ENCODE peak calls at places on chromosomes 3 and 15, in eight cellular contexts. U, E, D, F, Y, M, C and Q are unnamed samples. For H3K4me1, the result is how much of the 10 kb centered on the place peaks cover.

GRCh38 chr3:118262800-118263402 is 771.7 kb downstream of the IGSF11 start:
- DNase-seq in U (no peak), E (no peak), D (no peak), F (no peak), Y (no peak), M (no peak), C (no peak), Q (no peak)

GRCh38 chr3:20668411-20668810 is 482.4 kb upstream of the SGO1 start:
- DNase-seq in U (no peak), E (no peak), D (no peak), F (no peak), Y (peak), M (no peak), C (no peak), Q (no peak)

GRCh38 chr3:24661060-24661459 is 166.4 kb upstream of the THRB start:
- DNase-seq in U (no peak), E (no peak), D (no peak), F (no peak), Y (no peak), M (no peak), C (no peak), Q (no peak)

GRCh38 chr3:64815195-64815627 is 127.4 kb upstream of the ADAMTS9 start:
- DNase-seq in U (no peak), E (no peak), D (peak), F (peak), Y (peak), M (no peak), C (no peak), Q (peak)

GRCh38 chr15:67107014-67107812 is 41.8 kb downstream of the SMAD3 start:
- DNase-seq in U (peak), E (no peak), D (peak), F (peak), Y (no peak), M (peak), C (peak), Q (no peak)

GRCh38 chr3:177514341-177515193 is 317.3 kb upstream of the TBL1XR1 start:
- DNase-seq in U (no peak), E (no peak), D (no peak), F (no peak), Y (no peak), M (no peak), C (no peak), Q (no peak)

GRCh38 chr15:94126999-94127398 is 104.4 kb upstream of the MCTP2 start:
- DNase-seq in U (no peak), E (no peak), D (no peak), F (no peak), Y (no peak), M (no peak), C (no peak), Q (no peak)

GRCh38 chr3:64187065-64187959 is 38.0 kb downstream of the PRICKLE2 start:
- DNase-seq in U (peak), E (no peak), D (peak), F (peak), Y (peak), M (peak), C (no peak), Q (no peak)

GRCh38 chr15:70276401-70276800 is 178.7 kb upstream of the TLE3 start:
- DNase-seq in U (no peak), E (no peak), D (no peak), F (no peak), Y (no peak), M (no peak), C (no peak), Q (no peak)

GRCh38 chr15:74955796-74956647 is 550 bp downstream of the RPP25 start:
- DNase-seq in U (no peak), E (peak), D (peak), F (peak), Y (peak), M (peak), C (peak), Q (peak)

GRCh38 chr3:178765472-178765871 is 229.2 kb downstream of the KCNMB2 start:
- DNase-seq in U (no peak), E (no peak), D (no peak), F (no peak), Y (no peak), M (no peak), C (no peak), Q (no peak)

GRCh38 chr3:38522002-38522401 is 25.9 kb downstream of the EXOG start:
- DNase-seq in U (no peak), E (no peak), D (no peak), F (no peak), Y (no peak), M (no peak), C (no peak), Q (no peak)

GRCh38 chr15:72375501-72375845 is 341 bp downstream of the HEXA start:
- DNase-seq in U (no peak), E (no peak), D (no peak), F (no peak), Y (no peak), M (peak), C (peak), Q (no peak)

GRCh38 chr3:143389388-143389787 is 269.8 kb downstream of the CHST2 start:
- DNase-seq in U (no peak), E (no peak), D (no peak), F (no peak), Y (no peak), M (no peak), C (no peak), Q (peak)

GRCh38 chr15:87287156-87287555 is 969.4 kb downstream of the NTRK3 start:
- DNase-seq in U (no peak), E (no peak), D (no peak), F (no peak), Y (no peak), M (no peak), C (no peak), Q (no peak)

GRCh38 chr3:187878776-187879524 is 133.7 kb upstream of the BCL6 start:
- DNase-seq in U (no peak), E (no peak), D (no peak), F (no peak), Y (no peak), M (no peak), C (no peak), Q (no peak)

DNA sequence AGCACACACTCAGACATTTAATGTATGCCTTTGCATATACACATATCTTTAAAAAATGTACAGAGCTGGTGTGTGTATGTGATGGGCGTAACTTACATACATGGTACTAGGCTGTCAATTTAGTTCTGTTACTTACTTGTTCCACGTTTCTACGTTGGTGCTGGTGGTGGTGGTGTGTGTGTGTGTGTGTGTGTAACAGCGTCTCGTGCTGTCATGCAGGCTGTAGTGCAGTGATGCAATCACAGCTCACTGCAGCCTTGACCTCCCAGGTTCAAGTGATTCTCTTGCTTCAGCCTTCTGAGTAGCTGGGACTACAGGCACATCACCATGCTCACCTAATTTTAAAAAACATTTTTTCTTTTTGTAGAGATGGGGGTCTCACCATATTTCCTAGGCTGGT is 64.2 kb downstream of the ISG20 start:
- DNase-seq in U (no peak), E (no peak), D (no peak), F (no peak), Y (no peak), M (no peak), C (no peak), Q (no peak)
- H3K4me1 ChIP-seq in U (under half), E (under half), D (under half), F (under half), Y (under half), M (under half), C (under half), Q (under half)

DNA sequence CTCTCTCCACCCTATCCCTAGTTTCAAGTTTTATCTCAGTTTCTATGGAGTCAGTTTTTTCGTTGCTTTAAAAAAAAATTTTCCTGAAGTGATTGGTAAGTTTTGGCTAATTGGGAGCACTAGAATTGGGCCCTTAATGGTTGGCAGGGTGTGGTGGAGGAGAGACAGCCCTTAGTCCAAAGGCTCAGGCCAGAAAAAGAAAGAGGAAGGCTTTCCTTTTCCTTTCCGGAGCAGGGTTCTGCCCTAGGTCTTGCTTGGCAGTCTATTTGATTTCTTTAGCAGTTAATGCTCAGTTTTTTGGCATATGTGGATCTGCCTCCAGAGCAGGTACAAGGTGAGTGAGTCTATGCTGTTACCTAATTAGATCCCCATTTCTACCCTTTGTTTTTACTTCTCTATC is 22.7 kb downstream of the CTNNB1 start:
- DNase-seq in U (no peak), E (no peak), D (no peak), F (no peak), Y (no peak), M (no peak), C (no peak), Q (no peak)
- H3K4me1 ChIP-seq in U (under half), E (under half), D (half or more), F (under half), Y (under half), M (under half), C (under half), Q (under half)

GRCh38 chr3:11602886-11603285 is 40.8 kb downstream of the VGLL4 start:
- DNase-seq in U (no peak), E (no peak), D (no peak), F (no peak), Y (no peak), M (no peak), C (no peak), Q (no peak)

GRCh38 chr3:11600501-11601282 is 43.0 kb downstream of the VGLL4 start:
- DNase-seq in U (peak), E (no peak), D (peak), F (peak), Y (peak), M (peak), C (peak), Q (no peak)

GRCh38 chr3:11602441-11602840 is 41.3 kb downstream of the VGLL4 start:
- DNase-seq in U (no peak), E (no peak), D (no peak), F (no peak), Y (no peak), M (no peak), C (no peak), Q (no peak)

GRCh38 chr3:11603628-11604027 is 40.1 kb downstream of the VGLL4 start:
- DNase-seq in U (no peak), E (no peak), D (peak), F (peak), Y (no peak), M (no peak), C (peak), Q (no peak)

DNA sequence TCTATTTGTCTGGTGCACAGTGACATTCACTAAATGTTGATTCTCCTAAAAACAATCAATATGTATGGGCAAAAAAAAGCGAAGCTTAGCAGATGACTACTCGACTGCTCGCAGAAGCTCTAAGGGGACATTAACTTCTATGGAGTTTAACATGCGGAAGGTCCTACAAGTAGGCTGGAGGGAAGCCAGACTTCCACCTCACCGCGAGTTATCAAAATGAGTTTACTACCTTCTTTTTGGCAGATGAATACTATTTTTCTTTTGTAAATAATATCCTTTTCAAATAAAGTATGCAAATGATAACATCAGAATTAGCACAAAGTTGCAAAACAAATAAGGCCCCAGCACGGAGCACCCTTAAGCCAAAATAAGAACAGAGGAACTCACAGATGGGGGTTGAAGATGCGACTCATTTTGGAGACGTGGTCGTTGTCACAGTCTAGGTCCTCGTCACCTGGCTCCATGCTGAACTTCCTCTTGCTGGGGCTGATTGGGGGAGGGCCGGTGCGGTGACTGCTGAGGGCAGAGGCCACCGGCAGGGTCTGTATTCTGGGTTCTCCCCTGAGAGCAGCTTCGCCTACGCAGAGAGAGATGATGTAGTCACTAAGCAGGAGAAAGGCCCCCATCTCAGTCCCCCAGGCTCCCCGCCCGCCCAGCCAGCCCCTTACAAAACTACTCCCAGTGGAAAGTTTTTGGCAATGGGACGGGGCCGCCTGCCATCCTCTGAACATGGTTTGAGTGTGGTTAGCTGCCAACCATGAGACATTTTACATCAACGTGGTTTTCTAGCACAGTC is 42.1 kb downstream of the VGLL4 start:
- DNase-seq in U (no peak), E (peak), D (peak), F (peak), Y (peak), M (peak), C (peak), Q (no peak)
- H3K4me1 ChIP-seq in U (half or more), E (under half), D (half or more), F (under half), Y (under half), M (under half), C (half or more), Q (under half)

GRCh38 chr3:120348065-120348980 is 831 bp downstream of the LRRC58 start:
- DNase-seq in U (no peak), E (peak), D (peak), F (no peak), Y (no peak), M (no peak), C (peak), Q (peak)

GRCh38 chr3:120341658-120342346 is 7.4 kb downstream of the LRRC58 start:
- DNase-seq in U (no peak), E (no peak), D (no peak), F (no peak), Y (no peak), M (no peak), C (no peak), Q (no peak)

GRCh38 chr3:120339362-120339761 is 9.8 kb downstream of the LRRC58 start:
- DNase-seq in U (no peak), E (no peak), D (no peak), F (no peak), Y (no peak), M (no peak), C (no peak), Q (no peak)

GRCh38 chr3:120348981-120349818 is at the start of gene LRRC58:
- DNase-seq in U (peak), E (peak), D (peak), F (peak), Y (peak), M (peak), C (peak), Q (peak)

GRCh38 chr3:120344349-120344748 is 4.8 kb downstream of the LRRC58 start:
- DNase-seq in U (no peak), E (no peak), D (no peak), F (no peak), Y (no peak), M (no peak), C (no peak), Q (peak)
- H3K4me1 ChIP-seq in U (under half), E (under half), D (under half), F (under half), Y (under half), M (under half), C (under half), Q (under half)

GRCh38 chr15:38682861-38683260 is 118.2 kb upstream of the RASGRP1 start:
- DNase-seq in U (no peak), E (no peak), D (no peak), F (no peak), Y (no peak), M (no peak), C (no peak), Q (no peak)
- H3K4me1 ChIP-seq in U (under half), E (under half), D (under half), F (under half), Y (under half), M (under half), C (under half), Q (under half)